ENCODE peak calls at places on chromosomes 6 and 20, in six cellular contexts. D, Y, W, J, H and V are unnamed samples.

GRCh38 chr20:3121271-3121911 is 36.9 kb upstream of the AVP start:
- DNase-seq in D (no peak), H (no peak), W (no peak), Y (no peak), J (no peak), V (no peak)

GRCh38 chr6:35292494-35292893 is 5.1 kb upstream of the DEF6 start:
- DNase-seq in Y (no peak), J (no peak), H (no peak), W (no peak), D (no peak), V (no peak)

GRCh38 chr20:21719592-21720214 is 14.2 kb downstream of the PAX1 start:
- DNase-seq in Y (no peak), H (peak), D (peak), J (peak), W (no peak), V (no peak)

GRCh38 chr6:11424395-11425050 is 113.0 kb upstream of the TMEM170B start:
- DNase-seq in H (peak), D (no peak), Y (no peak), W (no peak), J (no peak), V (no peak)

GRCh38 chr6:163489584-163489983 is 75.1 kb downstream of the QKI start:
- DNase-seq in D (peak), W (no peak), Y (no peak), J (no peak), H (peak), V (peak)

GRCh38 chr20:50223321-50223995 is 32.8 kb downstream of the CEBPB start:
- DNase-seq in Y (no peak), D (peak), H (no peak), W (no peak), J (no peak), V (no peak)

GRCh38 chr6:44367686-44368085 is 19.8 kb upstream of the CDC5L start:
- DNase-seq in D (peak), H (no peak), Y (no peak), J (no peak), W (no peak), V (no peak)

GRCh38 chr6:44271406-44271723 is 1.1 kb downstream of the TMEM151B start:
- DNase-seq in Y (no peak), D (no peak), W (no peak), J (no peak), H (no peak), V (no peak)

GRCh38 chr20:63457737-63458136 is 14.7 kb downstream of the KCNQ2 start:
- DNase-seq in W (no peak), H (peak), J (no peak), D (peak), Y (no peak), V (peak)

GRCh38 chr6:162917506-162917905 is 189.7 kb downstream of the PACRG start:
- DNase-seq in H (no peak), D (peak), W (no peak), J (no peak), Y (no peak), V (no peak)

GRCh38 chr6:16236648-16237199 is 1.7 kb upstream of the GMPR start:
- DNase-seq in Y (no peak), W (peak), H (no peak), D (peak), J (no peak), V (no peak)

GRCh38 chr6:33088258-33088930 is 12.6 kb downstream of the HLA-DPB1 start:
- DNase-seq in Y (no peak), H (peak), D (no peak), W (no peak), J (no peak), V (peak)

GRCh38 chr20:14062786-14063185 is 67.5 kb downstream of the MACROD2 start:
- DNase-seq in W (no peak), D (peak), Y (no peak), J (no peak), H (peak), V (no peak)

GRCh38 chr6:41439524-41440418 is 104.4 kb downstream of the NCR2 start:
- DNase-seq in H (no peak), D (no peak), W (no peak), J (no peak), Y (no peak), V (no peak)

GRCh38 chr6:2940851-2941250 is 30.5 kb downstream of the SERPINB6 start:
- DNase-seq in H (no peak), W (peak), D (no peak), Y (no peak), J (no peak), V (no peak)

GRCh38 chr6:168319279-168320051 is at the start of gene DACT2:
- DNase-seq in J (peak), H (no peak), D (no peak), Y (no peak), W (no peak), V (no peak)

GRCh38 chr6:142416179-142416578 is 114.4 kb downstream of the ADGRG6 start:
- DNase-seq in Y (no peak), H (peak), D (peak), W (peak), J (no peak), V (peak)

GRCh38 chr6:134295953-134296553 is 21.9 kb downstream of the SGK1 start:
- DNase-seq in J (no peak), Y (no peak), W (peak), D (peak), H (peak), V (peak)

GRCh38 chr6:159023893-159024292 is 20.9 kb downstream of the TAGAP start:
- DNase-seq in H (no peak), D (no peak), Y (no peak), W (no peak), J (no peak), V (no peak)

GRCh38 chr6:97133071-97133470 is 149.9 kb downstream of the MMS22L start:
- DNase-seq in W (no peak), J (no peak), D (peak), H (no peak), Y (no peak), V (no peak)

GRCh38 chr20:2872304-2873009 is 824 bp upstream of the PTPRA start:
- DNase-seq in H (peak), Y (no peak), J (peak), W (peak), D (peak), V (no peak)

GRCh38 chr6:66568271-66568670 is 861.2 kb upstream of the EYS start:
- DNase-seq in Y (no peak), W (no peak), D (no peak), H (no peak), J (peak), V (no peak)

GRCh38 chr20:35648836-35649235 is 15.9 kb downstream of the CPNE1 start:
- DNase-seq in H (no peak), Y (no peak), W (no peak), D (peak), J (no peak), V (no peak)

GRCh38 chr6:1606533-1607235 is 3.0 kb upstream of the FOXC1 start:
- DNase-seq in J (peak), W (no peak), D (no peak), Y (peak), H (no peak), V (no peak)

GRCh38 chr6:35725081-35725708 is 11.6 kb upstream of the ARMC12 start:
- DNase-seq in H (no peak), W (no peak), D (no peak), J (no peak), Y (peak), V (no peak)

GRCh38 chr6:28522594-28523557 is 2.8 kb upstream of the GPX5 start:
- DNase-seq in J (peak), H (no peak), Y (no peak), W (no peak), D (no peak), V (no peak)

GRCh38 chr6:38552136-38552535 is 87.6 kb downstream of the BTBD9 start:
- DNase-seq in Y (no peak), D (no peak), W (no peak), H (no peak), J (no peak), V (no peak)